ENCODE peak calls at places on chromosomes 1 and 21, in five cellular contexts. C is HuH-7, T is HT1080, Z is aorta, X is DMS153. G is an unnamed sample.

GRCh38 chr1:39659538-39659937 is 12.4 kb downstream of the NT5C1A start:
- DNase-seq in Z (peak; percentile 15), C (no peak), T (no peak), X (no peak), G (no peak)

GRCh38 chr1:14739433-14739832 is 140.9 kb downstream of the KAZN start:
- DNase-seq in T (no peak), Z (no peak), X (no peak), C (no peak), G (no peak)

GRCh38 chr1:17605582-17606344 is 66.3 kb downstream of the ARHGEF10L start:
- DNase-seq in T (no peak), X (peak; percentile 69), C (no peak), Z (peak; percentile 87), G (no peak)

GRCh38 chr1:215539803-215540575 is 27.1 kb upstream of the KCTD3 start:
- DNase-seq in X (no peak), C (no peak), T (peak; percentile 58), Z (no peak), G (no peak)

GRCh38 chr1:198253668-198254067 is 96.9 kb downstream of the NEK7 start:
- DNase-seq in C (no peak), T (peak; percentile 16), Z (no peak), X (no peak), G (no peak)

GRCh38 chr1:241423541-241424479 is 66.8 kb upstream of the RGS7 start:
- DNase-seq in T (no peak), C (no peak), X (peak; percentile 53), Z (peak; percentile 77), G (no peak)

GRCh38 chr1:55699151-55699695 is 484.1 kb upstream of the USP24 start:
- DNase-seq in X (peak; percentile 76), T (no peak), Z (no peak), C (peak; percentile 25), G (no peak)

GRCh38 chr1:8063298-8064068 is 37.4 kb upstream of the ERRFI1 start:
- DNase-seq in C (no peak), Z (no peak), T (no peak), X (no peak), G (no peak)

GRCh38 chr1:1324524-1325287 is at the start of the genes CPTP and INTS11:
- DNase-seq in T (peak; percentile 65), Z (peak; percentile 98), C (peak; percentile 98), X (peak; percentile 90), G (peak; percentile 97)

GRCh38 chr1:69058454-69058853 is 509.3 kb upstream of the LRRC7 start:
- DNase-seq in X (no peak), T (no peak), C (no peak), Z (no peak), G (no peak)

GRCh38 chr1:9231648-9232332 is 2.8 kb upstream of the H6PD start:
- DNase-seq in Z (no peak), C (no peak), X (no peak), T (peak; percentile 61), G (no peak)

GRCh38 chr1:78839704-78840277 is 166.7 kb downstream of the ADGRL4 start:
- DNase-seq in T (peak; percentile 65), Z (no peak), C (peak; percentile 26), X (no peak), G (no peak)

GRCh38 chr1:197921235-197922069 is 4.3 kb downstream of the LHX9 start:
- DNase-seq in C (no peak), X (no peak), Z (peak; percentile 63), T (no peak), G (no peak)

GRCh38 chr1:232767381-232768074 is 37.7 kb upstream of the MAP10 start:
- DNase-seq in X (no peak), T (peak; percentile 81), Z (no peak), C (no peak), G (no peak)

GRCh38 chr21:34881421-34881820 is 167.7 kb downstream of the RUNX1 start:
- DNase-seq in Z (no peak), T (no peak), X (no peak), C (no peak), G (no peak)